ENCODE peak calls at places on chromosomes 13 and 19, in four cellular contexts. One of them, this sample, is unnamed.

GRCh38 chr19:39246951-39247669 is 1.5 kb downstream of the IFNL4 start:
- DNase-seq in body of pancreas: no peak
- DNase-seq in A549: no peak
- DNase-seq in heart left ventricle: no peak
- DNase-seq in this sample: peak

GRCh38 chr13:41651413-41652068 is 194.2 kb downstream of the RGCC start:
- DNase-seq in body of pancreas: no peak
- DNase-seq in heart left ventricle: no peak
- DNase-seq in A549: no peak
- DNase-seq in this sample: no peak

GRCh38 chr19:1999856-2000515 is 15.5 kb downstream of the BTBD2 start:
- DNase-seq in heart left ventricle: no peak
- DNase-seq in A549: no peak
- DNase-seq in body of pancreas: no peak
- DNase-seq in this sample: no peak

GRCh38 chr13:24192036-24192810 is 31.7 kb downstream of the SPATA13 start:
- DNase-seq in body of pancreas: no peak
- DNase-seq in heart left ventricle: no peak
- DNase-seq in A549: no peak
- DNase-seq in this sample: no peak

GRCh38 chr13:98751397-98752110 is 918 bp downstream of the SLC15A1 start:
- DNase-seq in body of pancreas: peak
- DNase-seq in heart left ventricle: no peak
- DNase-seq in A549: no peak
- DNase-seq in this sample: peak

GRCh38 chr13:100131863-100132574 is 43.1 kb downstream of the PCCA start:
- DNase-seq in heart left ventricle: no peak
- DNase-seq in A549: peak
- DNase-seq in body of pancreas: no peak
- DNase-seq in this sample: no peak

GRCh38 chr19:19606021-19606420 is 12.5 kb downstream of the PBX4 start:
- DNase-seq in heart left ventricle: no peak
- DNase-seq in body of pancreas: no peak
- DNase-seq in A549: no peak
- DNase-seq in this sample: peak

GRCh38 chr19:18386543-18387251 is 739 bp downstream of the GDF15 start:
- DNase-seq in A549: no peak
- DNase-seq in heart left ventricle: no peak
- DNase-seq in body of pancreas: no peak
- DNase-seq in this sample: peak

GRCh38 chr13:84080748-84081530 is 198.7 kb upstream of the SLITRK1 start:
- DNase-seq in A549: no peak
- DNase-seq in body of pancreas: no peak
- DNase-seq in heart left ventricle: no peak
- DNase-seq in this sample: no peak

GRCh38 chr19:42270346-42271044 is 1.4 kb downstream of the CIC start:
- DNase-seq in body of pancreas: peak
- DNase-seq in heart left ventricle: peak
- DNase-seq in A549: no peak
- DNase-seq in this sample: peak
- TF ChIP-seq POLR2A in body of pancreas: peak
- TF ChIP-seq POLR2A in heart left ventricle: no peak
- TF ChIP-seq POLR2A in A549: peak
- TF ChIP-seq POLR2A in this sample: peak

GRCh38 chr19:10294368-10294697 is 4.6 kb downstream of the ICAM5 start:
- DNase-seq in body of pancreas: no peak
- DNase-seq in A549: no peak
- DNase-seq in heart left ventricle: no peak
- DNase-seq in this sample: peak

GRCh38 chr19:10295305-10295846 is 5.6 kb downstream of the ICAM5 start:
- DNase-seq in heart left ventricle: no peak
- DNase-seq in body of pancreas: no peak
- DNase-seq in A549: no peak
- DNase-seq in this sample: peak

GRCh38 chr19:10292206-10292788 is 2.5 kb downstream of the ICAM5 start:
- DNase-seq in body of pancreas: peak
- DNase-seq in heart left ventricle: peak
- DNase-seq in A549: no peak
- DNase-seq in this sample: peak

GRCh38 chr19:10292789-10293636 is 3.3 kb downstream of the ICAM5 start:
- DNase-seq in body of pancreas: no peak
- DNase-seq in A549: no peak
- DNase-seq in heart left ventricle: no peak
- DNase-seq in this sample: peak

GRCh38 chr19:10293637-10294367 is 4.0 kb downstream of the ICAM5 start:
- DNase-seq in heart left ventricle: no peak
- DNase-seq in A549: no peak
- DNase-seq in body of pancreas: no peak
- DNase-seq in this sample: no peak
- H3K27ac ChIP-seq in heart left ventricle: no peak
- H3K27ac ChIP-seq in A549: no peak
- H3K27ac ChIP-seq in body of pancreas: no peak
- H3K27ac ChIP-seq in this sample: no peak

GRCh38 chr19:40443131-40443929 is 805 bp downstream of the SERTAD3 start:
- DNase-seq in A549: peak
- DNase-seq in heart left ventricle: peak
- DNase-seq in body of pancreas: peak
- DNase-seq in this sample: peak
- TF ChIP-seq POLR2A in A549: peak
- TF ChIP-seq POLR2A in heart left ventricle: peak
- TF ChIP-seq POLR2A in body of pancreas: peak
- TF ChIP-seq POLR2A in this sample: peak

GRCh38 chr13:110239280-110240120 is 67.5 kb downstream of the COL4A1 start:
- DNase-seq in body of pancreas: no peak
- DNase-seq in heart left ventricle: no peak
- DNase-seq in A549: no peak
- DNase-seq in this sample: no peak
- H3K27ac ChIP-seq in body of pancreas: no peak
- H3K27ac ChIP-seq in heart left ventricle: peak
- H3K27ac ChIP-seq in A549: no peak
- H3K27ac ChIP-seq in this sample: peak

GRCh38 chr19:54463531-54464043 is at the start of gene LENG9:
- DNase-seq in heart left ventricle: peak
- DNase-seq in body of pancreas: peak
- DNase-seq in A549: peak
- DNase-seq in this sample: peak
- TF ChIP-seq POLR2A in heart left ventricle: peak
- TF ChIP-seq POLR2A in body of pancreas: peak
- TF ChIP-seq POLR2A in A549: peak
- TF ChIP-seq POLR2A in this sample: peak

GRCh38 chr13:21435231-21435630 is 23.9 kb downstream of the ZDHHC20 start:
- DNase-seq in body of pancreas: no peak
- DNase-seq in heart left ventricle: no peak
- DNase-seq in A549: no peak
- DNase-seq in this sample: no peak

GRCh38 chr13:21435710-21436151 is 23.4 kb downstream of the ZDHHC20 start:
- DNase-seq in heart left ventricle: peak
- DNase-seq in A549: peak
- DNase-seq in body of pancreas: peak
- DNase-seq in this sample: peak

GRCh38 chr13:21436582-21436981 is 22.5 kb downstream of the ZDHHC20 start:
- DNase-seq in body of pancreas: no peak
- DNase-seq in A549: no peak
- DNase-seq in heart left ventricle: no peak
- DNase-seq in this sample: no peak

GRCh38 chr13:21429217-21429616 is 29.9 kb downstream of the ZDHHC20 start:
- DNase-seq in body of pancreas: no peak
- DNase-seq in A549: no peak
- DNase-seq in heart left ventricle: no peak
- DNase-seq in this sample: no peak

GRCh38 chr13:21434588-21434987 is 24.5 kb downstream of the ZDHHC20 start:
- DNase-seq in heart left ventricle: no peak
- DNase-seq in body of pancreas: no peak
- DNase-seq in A549: no peak
- DNase-seq in this sample: no peak
- H3K27ac ChIP-seq in heart left ventricle: no peak
- H3K27ac ChIP-seq in body of pancreas: no peak
- H3K27ac ChIP-seq in A549: no peak
- H3K27ac ChIP-seq in this sample: no peak

DNA sequence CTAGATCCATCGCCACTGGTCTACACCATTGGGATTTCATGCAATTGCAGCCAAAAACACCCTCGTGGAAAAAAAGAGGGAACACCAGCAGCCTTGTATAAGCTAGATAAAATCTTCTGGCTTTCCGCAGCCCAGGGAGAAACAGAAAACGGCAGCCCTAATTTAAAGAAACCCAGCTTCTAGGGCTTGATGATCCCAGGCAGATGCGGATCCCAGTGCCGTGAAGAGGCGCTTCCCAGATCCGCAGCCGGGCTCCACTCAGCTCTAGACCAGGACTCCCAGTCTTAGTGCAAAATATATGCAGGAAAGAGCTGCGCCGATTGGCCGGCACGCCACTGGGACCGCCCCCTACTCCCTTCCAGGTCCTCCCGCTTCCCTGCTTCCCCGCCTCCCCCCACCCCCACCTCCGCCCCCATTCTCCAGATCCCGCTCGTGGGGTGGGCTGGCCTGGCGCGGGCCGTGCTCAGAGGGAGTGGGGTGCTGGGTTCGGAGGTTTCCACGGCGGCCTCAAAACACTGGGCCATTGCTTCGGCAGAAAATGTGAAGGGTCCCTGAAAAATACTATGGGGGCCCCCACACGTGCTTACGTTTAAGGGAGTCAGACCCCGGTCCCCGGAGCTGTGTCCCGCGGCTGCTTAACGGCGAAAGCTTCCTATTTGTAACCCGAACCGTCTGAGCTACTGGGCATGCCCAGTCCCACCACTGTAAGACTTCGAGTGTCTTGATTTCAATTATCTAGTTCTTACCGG is 63.1 kb downstream of the SERP2 start:
- DNase-seq in A549: peak
- DNase-seq in body of pancreas: peak
- DNase-seq in heart left ventricle: peak
- DNase-seq in this sample: peak
- TF ChIP-seq POLR2A in A549: peak
- TF ChIP-seq POLR2A in body of pancreas: peak
- TF ChIP-seq POLR2A in heart left ventricle: peak
- TF ChIP-seq POLR2A in this sample: peak

DNA sequence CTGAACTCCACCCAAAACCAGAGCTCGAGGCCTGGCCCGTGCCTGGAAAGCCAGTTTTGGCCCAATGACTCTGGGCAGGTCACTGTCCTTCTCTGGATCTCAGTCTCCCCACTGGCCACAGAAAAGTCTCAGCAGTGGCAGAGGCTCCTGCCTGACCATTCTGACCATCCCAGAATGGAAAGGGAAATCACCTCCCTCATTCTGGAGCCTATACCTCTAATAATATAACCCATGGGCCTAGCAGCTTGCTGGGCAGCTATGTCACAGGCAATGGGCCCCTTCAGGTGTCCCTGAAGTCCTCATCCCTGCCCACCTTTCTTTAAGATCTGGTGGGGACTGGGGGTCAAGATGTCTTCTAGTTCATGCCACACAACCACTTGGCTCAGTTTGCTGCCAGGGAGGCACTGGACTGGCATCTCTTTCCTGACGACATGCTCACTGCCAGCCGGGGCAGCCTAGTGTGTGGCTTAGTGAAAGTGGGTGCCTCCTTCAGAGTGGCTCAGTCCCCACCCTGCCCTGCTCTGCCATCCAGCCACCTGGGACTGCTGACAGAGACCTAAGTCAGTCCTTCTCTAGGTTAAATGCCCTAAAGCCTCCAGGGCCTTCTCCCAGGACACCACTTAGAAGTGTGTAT is 62.6 kb downstream of the AP1M1 start:
- DNase-seq in A549: no peak
- DNase-seq in heart left ventricle: no peak
- DNase-seq in body of pancreas: no peak
- DNase-seq in this sample: no peak
- H3K27ac ChIP-seq in A549: no peak
- H3K27ac ChIP-seq in heart left ventricle: peak
- H3K27ac ChIP-seq in body of pancreas: no peak
- H3K27ac ChIP-seq in this sample: peak

GRCh38 chr19:46860125-46860845 is 512 bp upstream of the ARHGAP35 start:
- DNase-seq in body of pancreas: peak
- DNase-seq in A549: peak
- DNase-seq in heart left ventricle: peak
- DNase-seq in this sample: peak

GRCh38 chr19:46859637-46860124 is 1.1 kb upstream of the ARHGAP35 start:
- DNase-seq in A549: peak
- DNase-seq in body of pancreas: peak
- DNase-seq in heart left ventricle: peak
- DNase-seq in this sample: peak

GRCh38 chr19:46852830-46853229 is 2.2 kb upstream of the AP2S1 start:
- DNase-seq in heart left ventricle: no peak
- DNase-seq in body of pancreas: no peak
- DNase-seq in A549: no peak
- DNase-seq in this sample: no peak

GRCh38 chr19:46860846-46861690 is at the start of gene ARHGAP35:
- DNase-seq in A549: peak
- DNase-seq in heart left ventricle: no peak
- DNase-seq in body of pancreas: peak
- DNase-seq in this sample: peak

DNA sequence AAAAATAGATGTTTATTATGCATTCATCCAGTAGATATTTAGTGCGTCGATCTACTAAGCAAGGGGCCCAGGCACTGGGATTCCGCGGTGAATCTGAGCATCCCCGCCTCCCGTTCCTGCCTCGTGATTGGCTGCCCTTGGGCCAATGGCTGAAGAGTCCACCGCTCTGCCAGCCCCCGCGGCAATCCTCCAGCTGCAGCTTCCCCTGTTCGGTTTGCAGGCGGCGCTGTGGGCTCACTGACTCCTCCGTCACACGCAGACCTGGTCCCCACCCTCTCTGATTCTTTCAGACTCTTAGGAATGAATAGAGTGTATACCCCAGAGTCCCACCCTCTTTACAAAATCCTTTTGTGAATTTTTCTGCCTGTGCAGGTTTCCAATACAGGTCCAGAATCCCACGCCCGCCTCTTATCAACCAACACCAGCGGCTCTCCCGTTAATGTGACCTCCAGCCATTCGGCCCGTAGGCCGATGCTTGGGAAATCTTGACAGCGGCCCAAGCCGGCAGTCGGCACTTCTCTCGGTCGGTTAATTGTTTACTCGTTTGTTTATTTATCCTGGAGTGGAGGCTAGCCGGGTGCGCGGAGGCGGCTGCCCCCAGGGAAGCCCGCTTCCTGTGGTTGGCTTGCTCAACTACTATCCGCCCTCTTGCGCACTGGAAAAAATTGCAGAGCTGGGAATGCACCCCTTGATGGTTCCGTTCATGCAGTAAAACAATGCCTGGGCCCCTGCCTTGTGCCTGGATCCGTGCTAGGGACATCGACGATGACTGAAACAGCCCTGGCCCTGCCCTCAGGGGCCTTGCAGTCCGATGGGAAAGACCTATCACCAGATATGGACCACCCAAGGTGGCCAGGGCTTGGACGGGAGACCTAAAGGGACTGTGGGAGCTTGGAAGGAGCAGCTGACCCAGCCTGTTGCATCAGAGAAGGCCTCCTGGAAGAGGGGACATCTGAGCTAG is 4.5 kb upstream of the ARHGAP35 start:
- DNase-seq in body of pancreas: peak
- DNase-seq in A549: peak
- DNase-seq in heart left ventricle: peak
- DNase-seq in this sample: peak
- TF ChIP-seq POLR2A in body of pancreas: peak
- TF ChIP-seq POLR2A in A549: no peak
- TF ChIP-seq POLR2A in heart left ventricle: no peak
- TF ChIP-seq POLR2A in this sample: no peak

GRCh38 chr19:13398182-13398581 is 108.1 kb downstream of the CACNA1A start:
- DNase-seq in A549: no peak
- DNase-seq in body of pancreas: no peak
- DNase-seq in heart left ventricle: no peak
- DNase-seq in this sample: no peak
- H3K27ac ChIP-seq in A549: no peak
- H3K27ac ChIP-seq in body of pancreas: no peak
- H3K27ac ChIP-seq in heart left ventricle: no peak
- H3K27ac ChIP-seq in this sample: no peak